ENCODE peak calls at places on chromosomes 2 and 18, in four cellular contexts. C, G, K and V are unnamed samples.
A peak's percentile ranks its signal among the peaks of the same experiment; 100 is the strongest.

GRCh38 chr2:20629581-20630291 is 21.2 kb downstream of the HS1BP3 start:
- DNase-seq in C (no peak), G (no peak), K (peak; percentile 57), V (no peak)

GRCh38 chr2:226791487-226792081 is 8.0 kb downstream of the IRS1 start:
- DNase-seq in C (peak; percentile 88), G (peak; percentile 81), K (peak; percentile 93), V (peak; percentile 51)

GRCh38 chr2:235605306-235605998 is 111.6 kb downstream of the AGAP1 start:
- DNase-seq in C (peak; percentile 41), G (peak; percentile 98), K (peak; percentile 91), V (peak; percentile 55)

GRCh38 chr2:97718051-97718882 is 4.9 kb downstream of the ZAP70 start:
- DNase-seq in C (no peak), G (no peak), K (no peak), V (no peak)

GRCh38 chr2:105487142-105488069 is 88.6 kb upstream of the FHL2 start:
- DNase-seq in C (no peak), G (peak; percentile 69), K (no peak), V (peak; percentile 8)

GRCh38 chr2:72723769-72724370 is 102.0 kb downstream of the EXOC6B start:
- DNase-seq in C (no peak), G (no peak), K (no peak), V (no peak)

GRCh38 chr18:23816740-23817139 is 127.5 kb downstream of the LAMA3 start:
- DNase-seq in C (no peak), G (no peak), K (no peak), V (no peak)

GRCh38 chr2:203909192-203909945 is 27.2 kb upstream of the ICOS start:
- DNase-seq in C (no peak), G (peak; percentile 84), K (no peak), V (no peak)

GRCh38 chr18:24602156-24602555 is 141.7 kb downstream of the HRH4 start:
- DNase-seq in C (no peak), G (no peak), K (no peak), V (no peak)

GRCh38 chr2:120974950-120975349 is 239.3 kb downstream of the GLI2 start:
- DNase-seq in C (no peak), G (no peak), K (no peak), V (no peak)

GRCh38 chr2:237258146-237258545 is 155.8 kb downstream of the COL6A3 start:
- DNase-seq in C (no peak), G (peak; percentile 49), K (peak; percentile 62), V (no peak)
- TF ChIP-seq CTCF in C (no peak), G (no peak), K (no peak), V (peak; percentile 22)

DNA sequence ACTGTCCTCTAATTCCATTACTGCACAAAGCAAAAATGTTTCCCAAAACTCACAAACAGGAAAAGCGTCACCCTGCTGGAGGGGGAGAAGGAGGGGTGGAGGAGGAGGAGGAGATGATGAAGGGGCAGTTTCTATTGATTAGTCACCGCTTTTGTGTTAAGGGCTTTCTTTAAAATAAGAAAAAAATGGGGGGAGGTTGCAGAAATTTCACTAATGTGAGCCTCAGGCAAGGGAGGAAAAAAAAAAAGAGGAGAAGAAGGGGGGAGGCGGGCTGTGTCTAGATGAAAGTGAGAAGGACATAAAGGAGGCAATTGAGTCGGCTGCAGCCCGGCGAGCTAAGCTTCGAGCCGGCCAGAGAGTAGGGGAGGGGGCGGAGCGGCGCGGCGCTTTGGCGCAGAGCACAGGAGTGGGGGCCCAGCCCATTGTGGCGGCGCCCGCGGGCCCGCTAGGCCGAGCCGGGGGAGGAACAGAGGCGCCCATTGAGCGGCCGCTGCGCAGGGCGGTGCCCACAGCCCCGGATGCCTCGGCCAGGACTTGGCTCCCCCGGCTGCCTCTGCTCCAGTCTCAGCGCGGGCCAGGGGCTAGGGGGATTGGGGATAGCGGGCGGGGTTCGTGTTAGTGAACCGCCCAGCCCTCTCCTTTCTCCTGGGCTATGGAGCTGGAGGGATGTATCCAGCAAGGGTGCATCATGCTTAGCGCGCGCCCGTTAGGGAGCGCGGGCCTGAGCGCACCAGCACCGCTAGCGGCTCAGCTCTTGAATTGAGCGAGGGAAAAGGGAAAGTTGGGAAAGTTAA is 7.9 kb downstream of the PAX3 start:
- DNase-seq in C (no peak), G (no peak), K (no peak), V (no peak)
- H3K4me3 ChIP-seq in C (peak overlapping the region; percentile 9), G (no peak overlapping the region), K (peak overlapping the region; percentile 31), V (no peak overlapping the region)

GRCh38 chr18:65706646-65707045 is 44.2 kb upstream of the CDH7 start:
- DNase-seq in C (no peak), G (no peak), K (no peak), V (no peak)
- TF ChIP-seq CTCF in C (no peak), G (no peak), K (no peak), V (no peak)

GRCh38 chr18:37254973-37255372 is 310.6 kb downstream of the CELF4 start:
- DNase-seq in C (no peak), G (no peak), K (no peak), V (no peak)

GRCh38 chr18:37252854-37253396 is 312.7 kb downstream of the CELF4 start:
- DNase-seq in C (no peak), G (no peak), K (no peak), V (no peak)

GRCh38 chr18:37254256-37254880 is 311.2 kb downstream of the CELF4 start:
- DNase-seq in C (no peak), G (no peak), K (no peak), V (no peak)

GRCh38 chr18:37252342-37252741 is 313.3 kb downstream of the CELF4 start:
- DNase-seq in C (no peak), G (no peak), K (peak; percentile 7), V (no peak)

DNA sequence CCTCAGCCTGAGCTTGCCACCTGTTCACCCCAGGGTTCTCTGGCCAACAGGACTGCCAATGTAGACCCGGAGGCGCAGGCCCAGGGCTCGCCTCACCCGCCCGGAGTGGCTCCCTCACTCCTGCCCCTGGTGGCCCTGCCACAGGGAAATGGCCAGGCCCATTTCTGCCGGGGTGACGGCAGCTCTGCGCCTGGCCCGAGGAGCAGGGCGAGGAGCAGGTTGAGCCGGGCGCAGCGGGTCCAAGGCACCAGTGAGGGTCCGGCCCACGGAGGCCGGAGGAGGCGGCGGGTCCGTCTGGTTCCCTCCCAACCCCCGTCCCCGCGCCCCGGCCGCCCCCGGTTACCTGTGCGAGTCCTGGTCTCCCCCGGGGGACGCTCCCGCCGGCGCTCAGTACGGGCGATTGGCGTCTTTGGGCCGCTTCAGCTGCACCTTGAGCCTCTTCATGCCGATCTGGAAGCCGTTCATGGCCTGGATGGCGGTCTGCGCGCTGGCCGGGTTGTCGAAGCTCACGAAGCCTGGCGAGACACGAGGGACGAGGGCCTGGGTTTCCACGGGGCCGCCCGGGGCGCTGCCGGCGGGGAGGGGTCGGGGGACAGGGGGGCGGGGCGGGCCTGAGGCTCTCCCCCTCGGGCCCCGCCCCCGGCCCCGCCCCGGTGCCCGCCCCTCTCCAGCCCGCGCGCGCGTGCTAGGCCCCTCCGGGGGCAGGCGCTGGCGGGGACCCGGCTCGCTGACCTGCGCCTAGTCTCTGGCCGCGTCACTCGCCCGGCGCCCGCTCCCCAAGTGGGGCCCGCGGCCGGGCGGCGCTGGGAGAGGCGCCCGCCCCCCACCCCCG is 312.0 kb downstream of the CELF4 start:
- DNase-seq in C (no peak), G (no peak), K (no peak), V (no peak)
- H3K4me3 ChIP-seq in C (peak overlapping the region; percentile 54), G (no peak overlapping the region), K (peak overlapping the region; percentile 45), V (peak overlapping the region; percentile 51)

DNA sequence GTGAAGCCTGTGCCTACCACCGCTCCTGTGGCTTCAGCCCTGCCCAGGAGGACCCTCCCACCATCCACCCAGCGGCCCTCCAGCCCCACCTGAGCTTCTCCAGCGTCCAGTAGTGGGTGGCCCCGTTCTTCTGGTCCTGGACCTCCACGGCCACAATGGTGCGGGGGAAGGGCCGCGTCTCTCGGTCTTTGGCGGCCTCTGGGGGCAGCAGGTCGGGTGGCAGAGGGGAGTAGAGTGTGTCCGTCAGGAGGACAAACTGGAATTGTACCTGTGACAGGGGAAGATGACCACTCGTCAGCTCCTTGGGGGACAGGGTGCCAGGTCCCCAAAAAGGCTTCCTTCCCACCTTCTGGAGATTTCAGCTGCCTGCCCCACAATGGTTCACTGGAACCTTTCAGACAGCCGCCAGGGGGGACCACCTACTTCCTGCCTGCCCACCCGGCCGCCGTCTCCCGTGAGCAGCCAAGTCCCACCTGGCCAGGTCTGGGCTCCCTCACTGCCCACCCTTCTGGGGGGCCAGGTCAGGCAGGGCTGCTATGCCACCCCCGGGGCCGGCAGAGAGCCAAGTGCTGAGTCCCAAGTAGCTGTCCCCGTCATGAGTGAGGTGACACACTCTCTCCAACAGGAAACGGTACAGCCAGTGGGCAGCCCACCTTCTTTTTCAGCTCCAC is 59.3 kb downstream of the KIF1A start:
- DNase-seq in C (no peak), G (no peak), K (no peak), V (no peak)
- TF ChIP-seq CTCF in C (no peak), G (no peak), K (no peak), V (no peak)

DNA sequence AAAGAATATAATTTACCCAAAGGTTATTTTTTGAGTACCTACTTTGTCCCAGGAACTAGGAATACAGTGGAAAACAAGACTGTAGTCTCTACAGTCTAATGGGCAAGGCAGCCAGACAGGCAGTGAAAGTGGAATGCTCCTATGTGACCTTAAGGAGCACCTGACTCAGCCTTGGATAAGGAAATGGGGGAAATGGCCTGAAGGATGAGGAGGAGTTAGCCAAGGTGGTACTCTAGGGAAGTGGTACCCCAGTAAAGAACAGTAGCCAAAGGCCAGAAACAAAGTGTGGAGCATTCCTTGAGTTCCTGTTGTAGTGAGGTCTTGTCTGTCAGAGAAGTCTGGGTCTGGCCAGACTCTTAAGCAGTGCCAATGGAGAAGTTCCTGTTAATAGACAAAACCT is 6.0 kb downstream of the ZNF397 start:
- DNase-seq in C (no peak), G (no peak), K (no peak), V (no peak)
- H3K4me3 ChIP-seq in C (no peak overlapping the region), G (no peak overlapping the region), K (no peak overlapping the region), V (no peak overlapping the region)

GRCh38 chr18:63119647-63120046 is 199.9 kb downstream of the BCL2 start:
- DNase-seq in C (no peak), G (peak; percentile 53), K (no peak), V (no peak)
- TF ChIP-seq CTCF in C (peak; percentile 56), G (peak; percentile 10), K (no peak), V (peak; percentile 56)